ENCODE peak calls at places on chromosome 11, in five cellular contexts. One of them, this sample, is unnamed.

GRCh38 chr11:131943296-131943695 is 572.9 kb downstream of the NTM start:
- DNase-seq in transverse colon: no peak
- DNase-seq in sigmoid colon: no peak
- DNase-seq in spleen: no peak
- DNase-seq in stomach: no peak
- DNase-seq in this sample: no peak

GRCh38 chr11:112294688-112295340 is 34.2 kb upstream of the PLET1 start:
- DNase-seq in transverse colon: no peak
- DNase-seq in sigmoid colon: peak; percentile 29
- DNase-seq in spleen: no peak
- DNase-seq in stomach: no peak
- DNase-seq in this sample: no peak

GRCh38 chr11:59706518-59707285 is 6.9 kb downstream of the OR10V1 start:
- DNase-seq in transverse colon: peak; percentile 14
- DNase-seq in sigmoid colon: no peak
- DNase-seq in spleen: no peak
- DNase-seq in stomach: peak; percentile 86
- DNase-seq in this sample: no peak

GRCh38 chr11:66505276-66505816 is 5.1 kb upstream of the BBS1 start:
- DNase-seq in transverse colon: no peak
- DNase-seq in sigmoid colon: no peak
- DNase-seq in spleen: no peak
- DNase-seq in stomach: no peak
- DNase-seq in this sample: no peak

GRCh38 chr11:5226732-5227327 is at the start of gene HBB:
- DNase-seq in transverse colon: no peak
- DNase-seq in sigmoid colon: no peak
- DNase-seq in spleen: no peak
- DNase-seq in stomach: no peak
- DNase-seq in this sample: no peak

GRCh38 chr11:70080763-70081162 is 2.6 kb downstream of the ANO1 start:
- DNase-seq in transverse colon: no peak
- DNase-seq in sigmoid colon: no peak
- DNase-seq in spleen: no peak
- DNase-seq in stomach: peak; percentile 65
- DNase-seq in this sample: no peak

GRCh38 chr11:29306527-29306926 is 710.3 kb downstream of the KCNA4 start:
- DNase-seq in transverse colon: no peak
- DNase-seq in sigmoid colon: no peak
- DNase-seq in spleen: no peak
- DNase-seq in stomach: no peak
- DNase-seq in this sample: no peak

GRCh38 chr11:58958500-58958899 is 19.2 kb downstream of the GLYATL1 start:
- DNase-seq in transverse colon: peak; percentile 67
- DNase-seq in sigmoid colon: no peak
- DNase-seq in spleen: peak; percentile 75
- DNase-seq in stomach: peak; percentile 57
- DNase-seq in this sample: no peak

GRCh38 chr11:35815556-35816315 is 128.1 kb upstream of the LDLRAD3 start:
- DNase-seq in transverse colon: no peak
- DNase-seq in sigmoid colon: peak; percentile 81
- DNase-seq in spleen: no peak
- DNase-seq in stomach: no peak
- DNase-seq in this sample: no peak

GRCh38 chr11:112255075-112255739 is 5.5 kb downstream of the PLET1 start:
- DNase-seq in transverse colon: no peak
- DNase-seq in sigmoid colon: no peak
- DNase-seq in spleen: no peak
- DNase-seq in stomach: no peak
- DNase-seq in this sample: peak; percentile 70

GRCh38 chr11:44774131-44774530 is 47.4 kb downstream of the TSPAN18 start:
- DNase-seq in transverse colon: peak; percentile 30
- DNase-seq in sigmoid colon: peak; percentile 89
- DNase-seq in spleen: peak; percentile 58
- DNase-seq in stomach: peak; percentile 17
- DNase-seq in this sample: no peak

GRCh38 chr11:93986716-93987115 is 34.4 kb upstream of the HEPHL1 start:
- DNase-seq in transverse colon: no peak
- DNase-seq in sigmoid colon: no peak
- DNase-seq in spleen: no peak
- DNase-seq in stomach: peak; percentile 48
- DNase-seq in this sample: no peak

GRCh38 chr11:13959001-13959400 is 3.5 kb upstream of the SPON1 start:
- DNase-seq in transverse colon: no peak
- DNase-seq in sigmoid colon: no peak
- DNase-seq in spleen: no peak
- DNase-seq in stomach: no peak
- DNase-seq in this sample: peak; percentile 69

GRCh38 chr11:3687399-3687798 is 16.2 kb upstream of the CHRNA10 start:
- DNase-seq in transverse colon: no peak
- DNase-seq in sigmoid colon: no peak
- DNase-seq in spleen: no peak
- DNase-seq in stomach: no peak
- DNase-seq in this sample: no peak

DNA sequence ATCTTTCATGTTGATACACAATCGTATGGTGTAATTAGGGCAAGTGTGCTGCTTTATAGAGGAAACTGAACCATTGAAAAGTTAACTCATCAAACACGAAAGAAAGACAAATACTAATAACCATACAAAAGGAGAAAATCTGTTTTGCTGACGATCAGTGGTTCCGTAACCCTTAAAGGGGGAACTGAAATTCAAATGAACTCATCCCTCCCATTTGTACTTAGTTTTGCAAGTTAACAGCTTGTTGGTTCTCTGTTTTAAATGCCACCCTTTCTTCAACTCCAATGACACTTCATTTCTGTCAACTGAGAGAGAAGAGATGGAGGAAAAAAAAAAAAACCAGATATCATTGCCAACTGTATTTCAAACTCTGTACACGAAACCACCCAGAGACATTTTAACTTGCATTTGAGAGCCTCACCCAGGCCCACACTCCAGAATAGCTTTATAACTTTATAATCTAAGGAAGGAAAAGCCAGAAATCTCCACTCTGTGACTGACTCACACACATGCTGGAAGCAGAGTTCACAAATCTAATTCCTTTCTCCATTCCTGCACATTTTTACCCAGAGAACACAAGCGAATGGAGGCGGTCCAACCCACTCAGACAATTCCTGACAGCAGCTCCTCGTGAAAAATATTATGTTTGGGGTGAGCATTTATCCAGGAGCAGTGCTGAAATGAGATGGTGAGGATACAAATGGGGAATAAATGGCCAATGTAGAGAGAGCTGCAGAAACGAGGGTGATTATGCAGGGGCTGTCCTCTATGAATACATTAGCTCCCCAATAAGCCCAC is 17.4 kb upstream of the CSNK2A3 start:
- DNase-seq in transverse colon: no peak
- DNase-seq in sigmoid colon: no peak
- DNase-seq in spleen: no peak
- DNase-seq in stomach: no peak
- DNase-seq in this sample: no peak
- TF ChIP-seq POLR2AphosphoS5 in transverse colon: no peak
- TF ChIP-seq POLR2AphosphoS5 in sigmoid colon: no peak
- TF ChIP-seq POLR2AphosphoS5 in spleen: no peak
- TF ChIP-seq POLR2AphosphoS5 in stomach: no peak
- TF ChIP-seq POLR2AphosphoS5 in this sample: no peak

GRCh38 chr11:12489246-12489772 is 111.9 kb downstream of the PARVA start:
- DNase-seq in transverse colon: no peak
- DNase-seq in sigmoid colon: no peak
- DNase-seq in spleen: no peak
- DNase-seq in stomach: no peak
- DNase-seq in this sample: no peak
- H3K4me3 ChIP-seq in transverse colon: no peak overlapping the region
- H3K4me3 ChIP-seq in sigmoid colon: no peak overlapping the region
- H3K4me3 ChIP-seq in spleen: no peak overlapping the region
- H3K4me3 ChIP-seq in stomach: no peak overlapping the region
- H3K4me3 ChIP-seq in this sample: no peak overlapping the region

GRCh38 chr11:78188012-78188808 is at the start of gene KCTD21:
- DNase-seq in transverse colon: peak; percentile 97
- DNase-seq in sigmoid colon: peak; percentile 98
- DNase-seq in spleen: peak; percentile 99
- DNase-seq in stomach: peak; percentile 96
- DNase-seq in this sample: peak; percentile 97
- TF ChIP-seq POLR2A in transverse colon: peak; percentile 71
- TF ChIP-seq POLR2A in sigmoid colon: peak; percentile 38
- TF ChIP-seq POLR2A in spleen: peak; percentile 78
- TF ChIP-seq POLR2A in stomach: no peak
- TF ChIP-seq POLR2A in this sample: no peak

DNA sequence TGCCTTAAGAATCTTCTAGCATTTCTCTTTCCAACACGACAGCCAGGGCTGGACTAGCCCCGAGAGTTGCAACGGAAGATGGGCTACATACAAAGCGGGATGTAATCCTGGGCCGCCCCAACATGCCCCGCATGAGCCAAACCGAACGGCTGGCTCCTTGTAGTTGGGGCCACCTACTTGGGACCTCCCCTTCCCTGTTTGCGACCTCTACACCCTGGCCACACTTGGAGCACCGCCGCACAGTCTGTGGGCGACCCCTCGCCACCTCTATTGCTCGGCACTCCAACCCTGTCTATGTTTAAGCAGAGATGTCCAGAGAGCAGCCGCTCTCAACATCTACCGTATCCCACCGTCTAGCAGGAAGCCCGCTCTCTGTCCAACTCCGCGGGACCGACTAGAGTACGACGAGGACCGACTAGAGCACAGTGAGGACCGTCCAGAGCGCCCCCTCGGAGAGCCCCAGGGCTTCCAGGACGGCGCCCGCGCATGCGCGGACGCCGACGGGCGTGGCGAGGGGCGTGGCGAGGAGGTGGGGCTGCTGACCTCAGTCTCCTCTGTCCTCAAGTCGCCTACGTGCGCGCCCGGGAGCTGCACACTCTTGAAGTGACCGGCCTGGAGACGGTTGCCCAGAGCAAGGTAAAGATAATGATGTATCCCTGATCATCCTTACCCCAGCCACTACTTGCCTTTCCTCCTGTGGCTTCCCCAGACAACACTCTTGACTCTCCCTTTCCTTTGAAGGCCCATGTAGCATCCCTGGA is 32.3 kb downstream of the NEAT1 start:
- DNase-seq in transverse colon: peak; percentile 95
- DNase-seq in sigmoid colon: peak; percentile 97
- DNase-seq in spleen: peak; percentile 95
- DNase-seq in stomach: peak; percentile 92
- DNase-seq in this sample: no peak
- TF ChIP-seq POLR2AphosphoS5 in transverse colon: peak; percentile 83
- TF ChIP-seq POLR2AphosphoS5 in sigmoid colon: peak; percentile 91
- TF ChIP-seq POLR2AphosphoS5 in spleen: peak; percentile 92
- TF ChIP-seq POLR2AphosphoS5 in stomach: peak; percentile 80
- TF ChIP-seq POLR2AphosphoS5 in this sample: peak; percentile 97

GRCh38 chr11:120168108-120168959 is 30.4 kb upstream of the TRIM29 start:
- DNase-seq in transverse colon: no peak
- DNase-seq in sigmoid colon: peak; percentile 65
- DNase-seq in spleen: no peak
- DNase-seq in stomach: no peak
- DNase-seq in this sample: peak; percentile 91
- H3K4me3 ChIP-seq in transverse colon: peak overlapping the region; percentile 40
- H3K4me3 ChIP-seq in sigmoid colon: peak overlapping the region; percentile 31
- H3K4me3 ChIP-seq in spleen: peak overlapping the region; percentile 27
- H3K4me3 ChIP-seq in stomach: peak overlapping the region; percentile 46
- H3K4me3 ChIP-seq in this sample: peak overlapping the region; percentile 50

DNA sequence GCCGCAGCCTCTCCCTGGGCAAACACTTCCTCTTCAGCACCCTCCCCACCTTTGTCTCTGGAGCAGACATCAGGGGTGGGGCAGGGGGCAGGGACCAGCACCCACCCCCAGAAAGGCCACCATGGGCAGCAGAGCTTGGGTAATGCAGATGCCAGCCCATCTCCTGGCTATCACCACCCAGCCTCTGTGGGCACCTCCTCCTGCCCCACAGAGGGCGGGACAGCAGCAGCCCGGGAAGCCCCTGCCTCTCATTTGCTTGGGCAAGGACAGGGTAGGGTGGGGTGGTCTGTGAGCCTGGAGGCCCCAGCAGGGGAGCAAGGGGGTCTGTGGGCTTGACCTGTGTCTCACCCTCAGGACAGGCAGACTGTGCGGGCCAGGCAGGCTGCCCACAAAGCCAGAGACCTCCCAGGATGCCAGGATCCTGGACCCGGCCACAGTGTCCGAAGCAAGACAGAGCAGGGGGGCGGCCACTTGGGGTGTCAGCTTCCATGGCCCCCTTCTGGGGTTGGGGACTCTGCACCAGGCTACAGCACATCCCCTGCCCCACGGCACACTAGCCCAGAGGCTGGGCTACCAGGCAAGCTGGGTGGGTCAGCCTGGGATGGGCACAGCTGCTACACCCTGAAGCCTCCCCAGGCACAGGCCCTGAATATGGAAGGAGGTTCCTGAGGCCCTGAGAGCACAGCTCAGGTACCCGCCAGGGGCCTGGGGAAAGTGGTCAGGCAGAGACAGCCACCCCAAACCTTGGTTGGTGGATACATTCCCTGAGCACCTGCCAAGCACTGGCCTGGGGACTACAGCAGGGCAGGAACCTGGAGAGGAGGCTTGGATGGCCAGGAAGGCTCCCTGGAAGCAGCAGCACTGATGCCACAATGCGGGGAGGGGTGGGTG is 4.5 kb downstream of the RNH1 start:
- DNase-seq in transverse colon: no peak
- DNase-seq in sigmoid colon: no peak
- DNase-seq in spleen: no peak
- DNase-seq in stomach: no peak
- DNase-seq in this sample: no peak
- TF ChIP-seq POLR2A in transverse colon: no peak
- TF ChIP-seq POLR2A in sigmoid colon: no peak
- TF ChIP-seq POLR2A in spleen: no peak
- TF ChIP-seq POLR2A in stomach: no peak
- TF ChIP-seq POLR2A in this sample: no peak

This sample was measured in vagina.